ENCODE peak calls at places on chromosome 20, in five cellular contexts. Y is effector CD4-positive, alpha-beta T cell; Q is activated T-cell treated with anti-CD3 and anti-CD28 coated beads, Interleukin-2, amount 50 U/mL, for 48 hours; V is A172; N is Right ventricle myocardium inferior. W is an unnamed sample.

GRCh38 chr20:4925842-4926530 is 75.3 kb downstream of the SLC23A2 start:
- DNase-seq in Q (no peak), Y (no peak), V (peak), N (peak), W (no peak)

GRCh38 chr20:45589725-45590124 is 10.6 kb upstream of the WFDC8 start:
- DNase-seq in V (no peak), N (no peak), Q (no peak), Y (no peak), W (no peak)

GRCh38 chr20:43971233-43971632 is 56.6 kb downstream of the TOX2 start:
- DNase-seq in N (no peak), Q (no peak), Y (no peak), V (no peak), W (no peak)

GRCh38 chr20:44572551-44573500 is 9.6 kb upstream of the PKIG start:
- DNase-seq in Y (no peak), Q (no peak), V (peak), N (no peak), W (no peak)

GRCh38 chr20:20549699-20550098 is 162.7 kb downstream of the RALGAPA2 start:
- DNase-seq in V (peak), Q (no peak), N (no peak), Y (no peak), W (peak)

GRCh38 chr20:63020681-63021080 is 13.9 kb upstream of the BHLHE23 start:
- DNase-seq in Y (no peak), N (no peak), V (no peak), Q (no peak), W (no peak)

GRCh38 chr20:53643031-53643832 is 49.6 kb upstream of the ZNF217 start:
- DNase-seq in N (no peak), Q (peak), V (peak), Y (peak), W (peak)

GRCh38 chr20:31566658-31567379 is 38.3 kb upstream of the ID1 start:
- DNase-seq in Y (no peak), V (peak), Q (no peak), N (no peak), W (no peak)

GRCh38 chr20:32112862-32113261 is 3.3 kb downstream of the TM9SF4 start:
- DNase-seq in Q (no peak), V (no peak), Y (no peak), N (peak), W (no peak)

GRCh38 chr20:35888659-35889058 is 65.6 kb downstream of the SCAND1 start:
- DNase-seq in Y (no peak), N (no peak), Q (no peak), V (no peak), W (no peak)

W was measured in T47D.